ENCODE peak calls at places on chromosome 9, in six cellular contexts. D is IMR-90, C is neuronal stem cell, B is hepatocyte, F is mesenchymal stem cell, G is GM23248. A is an unnamed sample.

GRCh38 chr9:14578030-14578429 is 115.2 kb downstream of the ZDHHC21 start:
- DNase-seq in D (no peak), C (no peak), B (no peak), F (no peak), G (no peak), A (no peak)

GRCh38 chr9:72577212-72577753 is 55.9 kb downstream of the TMC1 start:
- DNase-seq in D (peak; percentile 85), C (no peak), B (peak; percentile 28), F (peak; percentile 81), G (peak; percentile 91), A (no peak)

GRCh38 chr9:12771891-12772290 is 2.9 kb upstream of the LURAP1L start:
- DNase-seq in D (peak; percentile 47), C (no peak), B (no peak), F (peak; percentile 57), G (peak; percentile 80), A (no peak)

GRCh38 chr9:70422371-70423043 is 8.1 kb upstream of the KLF9 start:
- DNase-seq in D (no peak), C (no peak), B (no peak), F (peak; percentile 53), G (no peak), A (no peak)

GRCh38 chr9:133786371-133786753 is 48.2 kb upstream of the SARDH start:
- DNase-seq in D (no peak), C (no peak), B (no peak), F (no peak), G (no peak), A (no peak)

GRCh38 chr9:115944166-115944948 is 209.2 kb upstream of the PAPPA start:
- DNase-seq in D (peak; percentile 100), C (no peak), B (peak; percentile 76), F (peak; percentile 100), G (peak; percentile 97), A (no peak)

GRCh38 chr9:70805953-70806352 is 315.5 kb downstream of the TRPM3 start:
- DNase-seq in D (no peak), C (no peak), B (no peak), F (no peak), G (no peak), A (no peak)

GRCh38 chr9:88528356-88528755 is 6.6 kb upstream of the NXNL2 start:
- DNase-seq in D (peak; percentile 33), C (no peak), B (no peak), F (peak; percentile 18), G (peak; percentile 42), A (no peak)

GRCh38 chr9:129446828-129447550 is 173.9 kb downstream of the C9orf50 start:
- DNase-seq in D (no peak), C (no peak), B (no peak), F (no peak), G (peak; percentile 47), A (no peak)

GRCh38 chr9:127739614-127740322 is 4.7 kb upstream of the TOR2A start:
- DNase-seq in D (no peak), C (no peak), B (no peak), F (peak; percentile 48), G (peak; percentile 38), A (no peak)

GRCh38 chr9:83166369-83166768 is 103.4 kb upstream of the RASEF start:
- DNase-seq in D (no peak), C (no peak), B (peak; percentile 86), F (no peak), G (no peak), A (peak; percentile 34)

GRCh38 chr9:113542016-113542415 is 78.5 kb downstream of the RGS3 start:
- DNase-seq in D (no peak), C (no peak), B (no peak), F (no peak), G (no peak), A (no peak)

GRCh38 chr9:18678846-18679245 is 204.9 kb downstream of the ADAMTSL1 start:
- DNase-seq in D (no peak), C (no peak), B (no peak), F (no peak), G (no peak), A (no peak)

GRCh38 chr9:114837923-114838322 is 32.1 kb upstream of the TNFSF15 start:
- DNase-seq in D (peak; percentile 24), C (no peak), B (no peak), F (peak; percentile 32), G (peak; percentile 59), A (no peak)

GRCh38 chr9:107279084-107279483 is 4.0 kb upstream of the RAD23B start:
- DNase-seq in D (no peak), C (no peak), B (no peak), F (no peak), G (no peak), A (no peak)

GRCh38 chr9:93861736-93862358 is 93.3 kb downstream of the BARX1 start:
- DNase-seq in D (no peak), C (no peak), B (no peak), F (no peak), G (no peak), A (no peak)

GRCh38 chr9:138007566-138008080 is 130.0 kb downstream of the CACNA1B start:
- DNase-seq in D (no peak), C (no peak), B (peak; percentile 2), F (no peak), G (no peak), A (no peak)

GRCh38 chr9:31683126-31683525 is 701.3 kb upstream of the ACO1 start:
- DNase-seq in D (no peak), C (no peak), B (no peak), F (no peak), G (no peak), A (no peak)

GRCh38 chr9:37336150-37336549 is 86.3 kb upstream of the GRHPR start:
- DNase-seq in D (no peak), C (no peak), B (no peak), F (no peak), G (no peak), A (no peak)
- H2AFZ ChIP-seq in D (no peak overlapping the region), C (no peak overlapping the region), B (no peak overlapping the region), F (no peak overlapping the region), G (no peak overlapping the region), A (no peak overlapping the region)

GRCh38 chr9:95078516-95078915 is 239.0 kb downstream of the FANCC start:
- DNase-seq in D (no peak), C (no peak), B (no peak), F (no peak), G (no peak), A (no peak)

GRCh38 chr9:95077766-95078382 is 239.6 kb downstream of the FANCC start:
- DNase-seq in D (no peak), C (no peak), B (no peak), F (no peak), G (no peak), A (no peak)

GRCh38 chr9:95077053-95077765 is 240.3 kb downstream of the FANCC start:
- DNase-seq in D (no peak), C (no peak), B (no peak), F (no peak), G (no peak), A (no peak)

GRCh38 chr9:95079461-95079860 is 238.0 kb downstream of the FANCC start:
- DNase-seq in D (no peak), C (no peak), B (no peak), F (no peak), G (no peak), A (no peak)

DNA sequence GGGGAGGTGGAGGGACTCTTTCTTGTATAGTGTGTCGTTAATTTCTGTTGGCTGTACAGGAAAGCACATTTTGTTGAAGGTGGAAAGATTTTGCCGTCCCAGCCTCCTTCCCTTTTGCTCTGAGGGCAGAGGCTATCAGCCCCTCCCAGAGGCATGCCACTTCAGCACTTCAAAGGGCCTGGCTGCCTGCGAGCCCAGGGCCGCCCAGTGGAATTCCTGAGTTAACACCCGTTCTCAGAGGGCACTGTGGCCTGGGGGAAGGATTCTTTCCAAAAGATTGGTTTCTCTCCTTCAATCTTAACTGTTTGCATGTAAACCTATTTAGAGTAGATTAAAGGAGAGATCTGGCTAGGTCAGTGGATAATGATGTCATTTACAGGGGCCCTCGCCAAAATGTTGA is 238.6 kb downstream of the FANCC start:
- DNase-seq in D (no peak), C (no peak), B (no peak), F (no peak), G (no peak), A (no peak)
- H3K4me1 ChIP-seq in D (peaks cover 19% of the 10 kb centered on the region), C (peaks cover 34% of the 10 kb centered on the region), B (peaks cover 43% of the 10 kb centered on the region), F (peaks cover 19% of the 10 kb centered on the region), G (no peaks in the 10 kb centered on the region), A (no peaks in the 10 kb centered on the region)

DNA sequence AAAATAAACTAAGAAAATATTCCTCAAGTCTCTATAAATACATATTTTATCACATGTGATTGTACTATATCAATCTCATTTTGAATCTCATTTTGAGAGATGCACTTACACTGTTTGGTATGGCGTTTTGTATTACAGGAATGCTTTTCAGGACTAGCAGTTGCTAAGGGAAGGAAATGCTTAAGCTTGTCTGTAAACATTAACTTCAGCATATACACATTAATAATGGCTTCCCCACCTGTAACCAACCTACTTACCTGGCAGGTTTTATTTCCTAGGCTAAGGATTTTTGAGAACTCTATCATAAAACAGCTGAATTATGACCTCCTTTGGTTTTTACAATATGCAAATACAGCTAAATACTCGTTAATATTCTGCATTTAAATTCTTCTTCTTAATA is 141.0 kb upstream of the GRHPR start:
- DNase-seq in D (no peak), C (no peak), B (no peak), F (no peak), G (no peak), A (no peak)
- H2AFZ ChIP-seq in D (no peak overlapping the region), C (no peak overlapping the region), B (no peak overlapping the region), F (no peak overlapping the region), G (no peak overlapping the region), A (no peak overlapping the region)

GRCh38 chr9:33816327-33817252 is at the start of gene UBE2R2:
- DNase-seq in D (peak; percentile 86), C (peak; percentile 85), B (peak; percentile 96), F (peak; percentile 94), G (peak; percentile 93), A (peak; percentile 92)
- H3K4me1 ChIP-seq in D (peaks cover 15% of the 10 kb centered on the region), C (peaks cover 4% of the 10 kb centered on the region), B (peaks cover 28% of the 10 kb centered on the region), F (peaks cover 12% of the 10 kb centered on the region), G (peaks cover 45% of the 10 kb centered on the region), A (peaks cover 17% of the 10 kb centered on the region)

DNA sequence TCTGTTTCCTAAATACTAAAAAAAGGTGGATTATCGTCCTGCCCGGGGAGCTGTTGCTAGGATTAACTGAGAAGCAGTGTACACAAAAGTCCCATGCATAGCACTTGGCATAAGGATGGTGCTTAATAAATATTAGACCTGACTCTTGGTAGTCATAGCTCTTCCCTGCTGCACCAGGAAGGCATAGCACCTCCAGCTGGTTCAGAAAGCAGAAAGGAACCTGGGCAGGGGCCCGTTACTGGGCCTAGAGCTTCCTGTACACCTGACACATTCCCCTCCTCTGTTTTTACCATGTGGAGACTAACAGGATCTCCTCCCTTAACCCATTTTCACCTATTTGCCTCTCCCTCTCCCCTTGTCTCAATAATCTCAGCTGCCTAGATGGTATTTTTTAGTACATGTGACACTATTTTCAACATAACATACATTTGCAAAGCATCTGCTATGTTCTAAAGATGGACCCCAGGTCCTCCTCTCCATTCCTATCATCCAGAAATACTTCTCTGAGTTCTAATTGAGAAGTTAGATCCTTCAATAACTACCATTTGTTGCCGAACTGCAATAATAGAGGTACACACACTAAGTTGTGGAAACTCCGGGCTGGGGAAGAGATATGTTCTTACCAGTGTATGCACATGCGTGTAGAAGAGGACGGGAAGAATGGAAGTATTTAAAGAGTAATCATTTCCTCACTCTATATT is 3.2 kb upstream of the ANP32B start:
- DNase-seq in D (no peak), C (no peak), B (no peak), F (no peak), G (peak; percentile 7), A (no peak)
- H2AFZ ChIP-seq in D (no peak overlapping the region), C (no peak overlapping the region), B (no peak overlapping the region), F (no peak overlapping the region), G (peak overlapping the region; percentile 54), A (no peak overlapping the region)

GRCh38 chr9:124302921-124303320 is 45.2 kb downstream of the NEK6 start:
- DNase-seq in D (no peak), C (no peak), B (no peak), F (no peak), G (no peak), A (no peak)
- H3K4me1 ChIP-seq in D (peaks cover 38% of the 10 kb centered on the region), C (peaks cover 8% of the 10 kb centered on the region), B (no peaks in the 10 kb centered on the region), F (peaks cover 55% of the 10 kb centered on the region), G (peaks cover 25% of the 10 kb centered on the region), A (no peaks in the 10 kb centered on the region)